ENCODE peak calls at places on chromosomes 12 and 14, in four cellular contexts. Q is activated effector memory CD4-positive, alpha-beta T cell treated with anti-CD3 and anti-CD28 coated beads, Interleukin-2, amount 50 U/mL, for 16 hours; W is T-helper 2 cell; Z is brain microvascular endothelial cell. D is an unnamed sample.
A peak's percentile ranks its signal among the peaks of the same experiment; 100 is the strongest.

GRCh38 chr12:1318327-1319031 is 275.9 kb downstream of the FBXL14 start:
- DNase-seq in Z (peak; percentile 2), Q (no peak), W (no peak), D (peak; percentile 27)

GRCh38 chr14:25103820-25104219 is 53.9 kb upstream of the STXBP6 start:
- DNase-seq in W (no peak), Q (no peak), Z (no peak), D (no peak)

GRCh38 chr12:18222699-18223098 is 38.6 kb upstream of the PIK3C2G start:
- DNase-seq in Z (no peak), Q (no peak), W (no peak), D (no peak)

GRCh38 chr14:57060276-57060956 is 208.3 kb downstream of the EXOC5 start:
- DNase-seq in Q (peak; percentile 75), Z (no peak), W (peak; percentile 81), D (no peak)

GRCh38 chr14:96217381-96217913 is 12.8 kb downstream of the BDKRB2 start:
- DNase-seq in W (no peak), Q (no peak), Z (no peak), D (no peak)

GRCh38 chr12:57528831-57529555 is 6.4 kb downstream of the MBD6 start:
- DNase-seq in Q (no peak), W (no peak), Z (no peak), D (no peak)

GRCh38 chr12:7933255-7933726 is 2.7 kb downstream of the SLC2A3 start:
- DNase-seq in Z (peak; percentile 91), Q (peak; percentile 93), W (peak; percentile 88), D (peak; percentile 67)

GRCh38 chr12:110426300-110426910 is 22.9 kb upstream of the ANAPC7 start:
- DNase-seq in Q (no peak), W (no peak), Z (no peak), D (no peak)

GRCh38 chr14:82963756-82964155 is 1430.1 kb upstream of the SEL1L start:
- DNase-seq in W (no peak), Z (no peak), Q (no peak), D (no peak)

GRCh38 chr14:95979339-95980042 is 59.7 kb upstream of the C14orf132 start:
- DNase-seq in Q (no peak), W (no peak), Z (no peak), D (no peak)

GRCh38 chr14:85564841-85565527 is 35.0 kb downstream of the FLRT2 start:
- DNase-seq in W (no peak), Z (peak; percentile 20), Q (no peak), D (no peak)

GRCh38 chr12:57518920-57519757 is 1.2 kb downstream of the DDIT3 start:
- DNase-seq in Q (no peak), Z (peak; percentile 48), W (no peak), D (peak; percentile 71)

GRCh38 chr14:34461334-34462131 is 507 bp downstream of the SPTSSA start:
- DNase-seq in Q (peak; percentile 73), W (peak; percentile 6), Z (peak; percentile 27), D (peak; percentile 72)

GRCh38 chr12:5723711-5724252 is 221.3 kb downstream of the ANO2 start:
- DNase-seq in Z (no peak), Q (no peak), W (no peak), D (no peak)

GRCh38 chr12:39780527-39781446 is 161.2 kb upstream of the ABCD2 start:
- DNase-seq in Q (no peak), Z (no peak), W (no peak), D (no peak)

GRCh38 chr14:97280526-97280925 is 483.3 kb downstream of the VRK1 start:
- DNase-seq in Z (no peak), Q (no peak), W (no peak), D (no peak)

GRCh38 chr12:121334513-121335343 is 17.5 kb downstream of the ANAPC5 start:
- DNase-seq in Q (no peak), W (peak; percentile 72), Z (peak; percentile 47), D (no peak)

GRCh38 chr12:5480218-5480952 is 48.5 kb downstream of the NTF3 start:
- DNase-seq in Q (no peak), Z (no peak), W (no peak), D (no peak)

GRCh38 chr12:21826549-21826940 is 52.0 kb upstream of the KCNJ8 start:
- DNase-seq in Z (no peak), W (no peak), Q (no peak), D (no peak)

D was measured in right lobe of liver.